ENCODE peak calls at places on chromosomes 13 and 19, in four cellular contexts. I is neural progenitor cell, V is psoas muscle, D is hepatocyte. X is an unnamed sample.

GRCh38 chr13:38674208-38674607 is 12.7 kb upstream of the FREM2 start:
- DNase-seq in I (no peak), V (no peak), D (no peak), X (no peak)

GRCh38 chr19:13195678-13196077 is 45.5 kb downstream of the IER2 start:
- DNase-seq in I (peak; percentile 79), V (no peak), D (peak; percentile 87), X (peak; percentile 87)

GRCh38 chr13:29523199-29523931 is 72.1 kb downstream of the SLC7A1 start:
- DNase-seq in I (no peak), V (peak; percentile 66), D (no peak), X (no peak)

GRCh38 chr13:21344662-21345176 is 114.4 kb downstream of the ZDHHC20 start:
- DNase-seq in I (no peak), V (no peak), D (no peak), X (no peak)

GRCh38 chr13:26022538-26023292 is 29.1 kb downstream of the SHISA2 start:
- DNase-seq in I (no peak), V (peak; percentile 86), D (peak; percentile 80), X (no peak)

GRCh38 chr13:25727250-25727649 is 324.6 kb downstream of the SHISA2 start:
- DNase-seq in I (no peak), V (no peak), D (peak; percentile 18), X (no peak)

GRCh38 chr19:30752201-30752600 is 380.0 kb downstream of the ZNF536 start:
- DNase-seq in I (no peak), V (no peak), D (no peak), X (no peak)

GRCh38 chr19:55546822-55547614 is 1.7 kb upstream of the SBK3 start:
- DNase-seq in I (peak; percentile 42), V (peak; percentile 86), D (peak; percentile 43), X (no peak)

GRCh38 chr19:12924621-12925310 is 5.7 kb upstream of the SYCE2 start:
- DNase-seq in I (no peak), V (no peak), D (no peak), X (no peak)

GRCh38 chr19:5563941-5564612 is 3.7 kb downstream of the TINCR start:
- DNase-seq in I (no peak), V (no peak), D (peak; percentile 61), X (no peak)

GRCh38 chr19:35716735-35716984 is 1.1 kb upstream of the KMT2B start:
- DNase-seq in I (peak; percentile 97), V (no peak), D (no peak), X (no peak)

GRCh38 chr19:45607071-45608029 is 5.3 kb upstream of the GPR4 start:
- DNase-seq in I (peak; percentile 89), V (peak; percentile 77), D (peak; percentile 86), X (peak; percentile 71)

GRCh38 chr13:27367570-27367969 is 56.8 kb upstream of the GTF3A start:
- DNase-seq in I (no peak), V (no peak), D (no peak), X (no peak)

GRCh38 chr13:80778302-80778701 is 437.4 kb upstream of the SPRY2 start:
- DNase-seq in I (no peak), V (no peak), D (peak; percentile 10), X (no peak)
- H3K4me3 ChIP-seq in I (no peak overlapping the region), V (no peak overlapping the region), D (no peak overlapping the region), X (no peak overlapping the region)

GRCh38 chr13:79525458-79525857 is 44.5 kb downstream of the NDFIP2 start:
- DNase-seq in I (no peak), V (no peak), D (no peak), X (no peak)

GRCh38 chr13:79528759-79529191 is 47.8 kb downstream of the NDFIP2 start:
- DNase-seq in I (peak; percentile 11), V (no peak), D (peak; percentile 6), X (no peak)

GRCh38 chr13:79527698-79528097 is 46.7 kb downstream of the NDFIP2 start:
- DNase-seq in I (no peak), V (no peak), D (no peak), X (no peak)

GRCh38 chr13:79530270-79530669 is 49.3 kb downstream of the NDFIP2 start:
- DNase-seq in I (no peak), V (no peak), D (no peak), X (no peak)

GRCh38 chr13:79528356-79528755 is 47.4 kb downstream of the NDFIP2 start:
- DNase-seq in I (no peak), V (no peak), D (no peak), X (no peak)
- H3K36me3 ChIP-seq in I (no peaks in the 10 kb centered on the region), V (peaks cover 21% of the 10 kb centered on the region), D (no peaks in the 10 kb centered on the region), X (no peaks in the 10 kb centered on the region)

DNA sequence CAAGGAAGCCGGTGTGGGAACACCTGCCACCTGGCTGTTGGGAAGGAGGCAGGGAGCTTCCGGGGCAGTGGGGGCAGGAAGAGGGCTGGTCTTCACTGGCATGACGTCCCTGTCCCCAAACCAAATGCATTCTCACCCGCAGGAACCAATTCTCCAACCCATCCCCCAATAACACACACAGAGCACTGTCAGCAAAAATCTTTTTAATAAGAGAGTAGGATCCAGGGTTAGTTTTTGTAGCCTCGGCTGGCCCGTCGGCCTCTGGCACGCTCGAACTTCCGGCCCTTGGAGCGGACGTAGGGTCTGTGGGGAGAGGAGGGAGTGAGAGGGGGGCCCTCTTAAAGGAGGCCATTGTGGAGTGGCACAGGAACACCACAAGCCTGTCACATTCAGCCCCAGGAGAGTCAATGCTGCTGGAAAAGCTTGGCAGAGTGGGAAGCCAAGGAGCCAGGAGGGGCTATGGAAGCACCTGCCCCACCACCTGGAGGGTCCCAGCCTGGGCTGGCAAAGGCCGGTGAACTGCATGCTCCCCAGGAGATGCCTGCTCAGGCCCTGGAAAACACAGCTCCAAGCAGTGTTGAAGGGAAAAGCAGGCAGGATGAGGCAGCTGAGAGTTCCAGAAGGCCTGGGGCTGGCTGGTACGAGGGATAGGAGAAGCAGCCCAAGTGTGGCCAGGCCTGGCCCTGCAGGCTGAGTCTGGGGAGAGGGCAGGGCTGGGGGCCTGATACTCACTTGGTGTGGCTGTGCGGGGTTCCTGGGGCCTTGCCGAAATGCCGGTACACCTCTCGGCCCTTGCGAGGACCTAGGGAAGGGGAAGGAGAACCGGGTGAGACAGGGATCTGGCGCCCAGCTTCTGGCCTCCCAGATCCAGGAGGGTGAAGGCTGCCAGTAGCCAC is 517 bp upstream of the FAM83E start:
- DNase-seq in I (no peak), V (no peak), D (peak; percentile 6), X (no peak)
- H3K4me3 ChIP-seq in I (peak overlapping the region; percentile 28), V (no peak overlapping the region), D (no peak overlapping the region), X (no peak overlapping the region)

GRCh38 chr13:77038907-77039470 is 12.0 kb upstream of the FBXL3 start:
- DNase-seq in I (no peak), V (no peak), D (no peak), X (no peak)

GRCh38 chr13:77040076-77040475 is 13.1 kb upstream of the FBXL3 start:
- DNase-seq in I (no peak), V (no peak), D (no peak), X (no peak)

GRCh38 chr13:77042566-77043177 is 15.7 kb upstream of the FBXL3 start:
- DNase-seq in I (no peak), V (no peak), D (peak; percentile 16), X (no peak)

GRCh38 chr13:77036294-77036693 is 9.3 kb upstream of the FBXL3 start:
- DNase-seq in I (no peak), V (no peak), D (no peak), X (no peak)

DNA sequence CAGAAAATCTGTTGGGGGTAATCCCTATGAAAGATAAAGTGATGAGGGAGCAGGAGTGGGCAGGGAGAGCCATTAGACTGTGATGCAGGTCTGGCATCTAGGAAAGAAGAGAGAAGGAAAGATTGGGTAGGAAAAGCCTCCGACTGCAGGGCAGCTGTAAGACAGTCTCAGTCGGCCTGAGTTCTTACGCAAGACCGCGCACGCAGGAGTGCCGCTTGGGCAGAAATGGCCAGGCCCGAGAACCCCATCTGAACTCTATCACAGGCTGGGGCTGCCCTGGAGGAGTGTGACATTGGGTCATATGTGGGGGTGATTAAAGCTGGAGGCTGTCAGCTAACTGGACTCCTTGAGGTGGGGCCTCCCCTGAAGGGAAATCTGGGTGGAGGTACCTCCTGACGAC is 13.9 kb upstream of the FBXL3 start:
- DNase-seq in I (no peak), V (no peak), D (no peak), X (no peak)
- H3K36me3 ChIP-seq in I (no peaks in the 10 kb centered on the region), V (peaks cover 19% of the 10 kb centered on the region), D (no peaks in the 10 kb centered on the region), X (no peaks in the 10 kb centered on the region)

GRCh38 chr19:46661735-46662592 is 982 bp upstream of the DACT3 start:
- DNase-seq in I (peak; percentile 94), V (peak; percentile 84), D (peak; percentile 95), X (no peak)

GRCh38 chr19:46661020-46661731 is at the start of gene DACT3:
- DNase-seq in I (peak; percentile 100), V (peak; percentile 100), D (peak; percentile 100), X (peak; percentile 98)

GRCh38 chr19:46659151-46660007 is 1.6 kb downstream of the DACT3 start:
- DNase-seq in I (peak; percentile 77), V (no peak), D (peak; percentile 61), X (no peak)

GRCh38 chr19:46660601-46661019 is 372 bp downstream of the DACT3 start:
- DNase-seq in I (peak; percentile 55), V (peak; percentile 41), D (no peak), X (no peak)

GRCh38 chr19:46660008-46660517 is 919 bp downstream of the DACT3 start:
- DNase-seq in I (peak; percentile 71), V (no peak), D (peak; percentile 72), X (no peak)
- H3K4me3 ChIP-seq in I (peak overlapping the region; percentile 58), V (peak overlapping the region; percentile 70), D (peak overlapping the region; percentile 19), X (peak overlapping the region; percentile 53)

GRCh38 chr19:18357041-18357440 is 16.6 kb downstream of the PGPEP1 start:
- DNase-seq in I (no peak), V (no peak), D (no peak), X (no peak)
- H3K36me3 ChIP-seq in I (no peaks in the 10 kb centered on the region), V (peaks cover 79% of the 10 kb centered on the region), D (peaks cover 3% of the 10 kb centered on the region), X (peaks cover 5% of the 10 kb centered on the region)

GRCh38 chr13:109780880-109781383 is 5.5 kb downstream of the IRS2 start:
- DNase-seq in I (no peak), V (no peak), D (no peak), X (no peak)

GRCh38 chr13:109779876-109780516 is 6.4 kb downstream of the IRS2 start:
- DNase-seq in I (no peak), V (no peak), D (no peak), X (no peak)

GRCh38 chr13:109779074-109779473 is 7.3 kb downstream of the IRS2 start:
- DNase-seq in I (no peak), V (no peak), D (no peak), X (no peak)

GRCh38 chr13:109776575-109776974 is 9.8 kb downstream of the IRS2 start:
- DNase-seq in I (no peak), V (no peak), D (no peak), X (no peak)

DNA sequence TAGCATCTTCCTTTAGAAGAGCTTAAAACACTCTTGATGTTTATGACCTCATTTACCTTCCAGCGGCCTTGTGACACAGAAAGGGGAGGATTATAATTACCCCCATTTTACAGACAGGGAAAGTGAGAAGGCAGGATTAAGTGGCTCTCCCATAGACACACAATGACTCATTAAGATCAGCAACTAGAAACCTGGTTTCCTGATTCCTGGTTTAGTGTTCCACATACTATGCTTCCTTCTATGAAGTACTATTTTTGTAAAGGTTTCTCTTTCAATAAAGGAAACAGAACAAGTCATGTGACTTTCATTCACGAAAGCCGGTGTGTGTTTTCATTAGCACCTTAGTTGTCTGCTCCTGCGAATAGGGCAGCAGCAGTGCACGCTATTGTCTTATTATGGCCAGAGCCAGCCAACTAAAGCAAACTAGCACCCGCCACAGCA is 8.3 kb downstream of the IRS2 start:
- DNase-seq in I (peak; percentile 29), V (no peak), D (peak; percentile 23), X (no peak)
- H3K4me3 ChIP-seq in I (no peak overlapping the region), V (peak overlapping the region; percentile 64), D (no peak overlapping the region), X (no peak overlapping the region)